ENCODE peak calls at places on chromosomes 6 and 20, in seven cellular contexts. W, B, S, V, P, A and D are unnamed samples.

GRCh38 chr20:23655551-23656211 is 17.9 kb upstream of the CST3 start:
- DNase-seq in W (no peak), B (no peak), S (no peak), V (peak; percentile 55), P (peak; percentile 28), A (no peak), D (no peak)

GRCh38 chr6:108452725-108453195 is 108.0 kb upstream of the FOXO3 start:
- DNase-seq in W (no peak), B (peak; percentile 96), S (no peak), V (no peak), P (no peak), A (no peak), D (no peak)

GRCh38 chr6:118770112-118770788 is 118.9 kb upstream of the CEP85L start:
- DNase-seq in W (peak; percentile 91), B (no peak), S (no peak), V (no peak), P (no peak), A (no peak), D (no peak)

GRCh38 chr6:111631018-111631417 is 25.3 kb upstream of the TRAF3IP2 start:
- DNase-seq in W (no peak), B (no peak), S (no peak), V (no peak), P (no peak), A (no peak), D (no peak)

GRCh38 chr6:70686548-70687133 is 19.0 kb downstream of the SMAP1 start:
- DNase-seq in W (peak; percentile 9), B (peak; percentile 69), S (peak; percentile 65), V (peak; percentile 48), P (no peak), A (peak; percentile 30), D (no peak)

GRCh38 chr6:8219352-8219943 is 117.1 kb upstream of the EEF1E1 start:
- DNase-seq in W (peak; percentile 35), B (peak; percentile 82), S (peak; percentile 66), V (peak; percentile 78), P (peak; percentile 6), A (peak; percentile 57), D (no peak)

GRCh38 chr6:44126320-44127149 is 717 bp downstream of the MRPL14 start:
- DNase-seq in W (no peak), B (peak; percentile 93), S (peak; percentile 62), V (peak; percentile 66), P (no peak), A (peak; percentile 62), D (peak; percentile 50)

GRCh38 chr20:37353285-37353849 is 7.4 kb downstream of the SRC start:
- DNase-seq in W (no peak), B (no peak), S (no peak), V (no peak), P (no peak), A (no peak), D (no peak)

GRCh38 chr6:40344566-40345185 is 242.5 kb downstream of the LRFN2 start:
- DNase-seq in W (no peak), B (no peak), S (no peak), V (no peak), P (no peak), A (no peak), D (no peak)

GRCh38 chr20:52295556-52295955 is 104.0 kb upstream of the ZFP64 start:
- DNase-seq in W (no peak), B (no peak), S (no peak), V (no peak), P (no peak), A (no peak), D (no peak)

GRCh38 chr6:111870751-111871064 is 2.5 kb downstream of the FYN start:
- DNase-seq in W (no peak), B (no peak), S (no peak), V (no peak), P (no peak), A (no peak), D (no peak)

GRCh38 chr20:44959082-44959895 is 908 bp downstream of the TOMM34 start:
- DNase-seq in W (no peak), B (peak; percentile 67), S (peak; percentile 68), V (peak; percentile 40), P (no peak), A (peak; percentile 49), D (no peak)

GRCh38 chr20:9417665-9418064 is 96.7 kb upstream of the LAMP5 start:
- DNase-seq in W (no peak), B (peak; percentile 11), S (no peak), V (no peak), P (no peak), A (peak; percentile 11), D (no peak)

GRCh38 chr6:6351626-6352025 is 31.2 kb upstream of the F13A1 start:
- DNase-seq in W (no peak), B (no peak), S (no peak), V (peak; percentile 14), P (no peak), A (no peak), D (no peak)

GRCh38 chr6:56840467-56841371 is 114.2 kb upstream of the BEND6 start:
- DNase-seq in W (no peak), B (peak; percentile 66), S (peak; percentile 52), V (peak; percentile 16), P (no peak), A (peak; percentile 78), D (no peak)

GRCh38 chr20:45848421-45848820 is 8.8 kb downstream of the ACOT8 start:
- DNase-seq in W (no peak), B (no peak), S (no peak), V (no peak), P (no peak), A (no peak), D (no peak)